ENCODE peak calls at places on chromosomes 11 and 22, in six cellular contexts. Q is H1, U is NB4, K is prostate gland, Z is upper lobe of left lung, R is lower leg skin. X is an unnamed sample.

GRCh38 chr11:44326615-44327475 is 16.9 kb upstream of the ALX4 start:
- DNase-seq in Q (no peak), U (no peak), K (no peak), Z (peak), R (no peak), X (no peak)

GRCh38 chr11:18731949-18732821 is 6.2 kb upstream of the IGSF22 start:
- DNase-seq in Q (no peak), U (peak), K (peak), Z (no peak), R (peak), X (peak)

GRCh38 chr11:64299847-64300648 is at the start of gene CATSPERZ:
- DNase-seq in Q (no peak), U (no peak), K (no peak), Z (no peak), R (no peak), X (no peak)

GRCh38 chr22:50719814-50720300 is 18.1 kb upstream of the ACR start:
- DNase-seq in Q (no peak), U (no peak), K (no peak), Z (peak), R (no peak), X (no peak)

GRCh38 chr11:56491270-56491669 is at the start of gene OR5M8:
- DNase-seq in Q (no peak), U (no peak), K (no peak), Z (no peak), R (no peak), X (no peak)

GRCh38 chr11:62540804-62541671 is 5.6 kb downstream of the AHNAK start:
- DNase-seq in Q (no peak), U (peak), K (no peak), Z (no peak), R (no peak), X (no peak)

GRCh38 chr11:19892387-19892786 is 179.8 kb downstream of the NAV2 start:
- DNase-seq in Q (no peak), U (no peak), K (no peak), Z (peak), R (no peak), X (no peak)

GRCh38 chr11:95522871-95523270 is 266.7 kb downstream of the FAM76B start:
- DNase-seq in Q (no peak), U (no peak), K (peak), Z (no peak), R (no peak), X (no peak)

GRCh38 chr11:72111803-72112540 is 523 bp downstream of the ANAPC15 start:
- DNase-seq in Q (peak), U (peak), K (peak), Z (no peak), R (peak), X (peak)

GRCh38 chr11:89477175-89477574 is 14.0 kb downstream of the NOX4 start:
- DNase-seq in Q (no peak), U (no peak), K (no peak), Z (no peak), R (no peak), X (no peak)

GRCh38 chr11:21572210-21572609 is 620.7 kb upstream of the ANO5 start:
- DNase-seq in Q (no peak), U (no peak), K (no peak), Z (no peak), R (no peak), X (no peak)

GRCh38 chr22:35053060-35053835 is 12.7 kb upstream of the ISX start:
- DNase-seq in Q (no peak), U (no peak), K (no peak), Z (no peak), R (no peak), X (no peak)

GRCh38 chr11:90705661-90706060 is 482.8 kb upstream of the CHORDC1 start:
- DNase-seq in Q (no peak), U (no peak), K (no peak), Z (no peak), R (no peak), X (no peak)

GRCh38 chr11:723120-723883 is 17.3 kb downstream of the EPS8L2 start:
- DNase-seq in Q (no peak), U (peak), K (no peak), Z (no peak), R (no peak), X (no peak)

GRCh38 chr11:57324154-57324885 is 432 bp downstream of the TNKS1BP1 start:
- DNase-seq in Q (no peak), U (peak), K (peak), Z (peak), R (peak), X (peak)

GRCh38 chr22:23237201-23237798 is 57.0 kb downstream of the BCR start:
- DNase-seq in Q (no peak), U (no peak), K (no peak), Z (no peak), R (no peak), X (no peak)

GRCh38 chr11:66419825-66420224 is 1.0 kb upstream of the NPAS4 start:
- DNase-seq in Q (no peak), U (no peak), K (no peak), Z (peak), R (no peak), X (no peak)

GRCh38 chr11:6670202-6670830 is 12.8 kb downstream of the MRPL17 start:
- DNase-seq in Q (no peak), U (no peak), K (no peak), Z (no peak), R (no peak), X (no peak)

GRCh38 chr11:6666302-6667183 is 10.9 kb upstream of the DCHS1 start:
- DNase-seq in Q (no peak), U (no peak), K (no peak), Z (no peak), R (no peak), X (no peak)

GRCh38 chr11:6672006-6672405 is 11.1 kb downstream of the MRPL17 start:
- DNase-seq in Q (no peak), U (no peak), K (no peak), Z (no peak), R (no peak), X (no peak)

GRCh38 chr11:6663794-6664478 is 8.3 kb upstream of the DCHS1 start:
- DNase-seq in Q (no peak), U (no peak), K (no peak), Z (no peak), R (no peak), X (no peak)

DNA sequence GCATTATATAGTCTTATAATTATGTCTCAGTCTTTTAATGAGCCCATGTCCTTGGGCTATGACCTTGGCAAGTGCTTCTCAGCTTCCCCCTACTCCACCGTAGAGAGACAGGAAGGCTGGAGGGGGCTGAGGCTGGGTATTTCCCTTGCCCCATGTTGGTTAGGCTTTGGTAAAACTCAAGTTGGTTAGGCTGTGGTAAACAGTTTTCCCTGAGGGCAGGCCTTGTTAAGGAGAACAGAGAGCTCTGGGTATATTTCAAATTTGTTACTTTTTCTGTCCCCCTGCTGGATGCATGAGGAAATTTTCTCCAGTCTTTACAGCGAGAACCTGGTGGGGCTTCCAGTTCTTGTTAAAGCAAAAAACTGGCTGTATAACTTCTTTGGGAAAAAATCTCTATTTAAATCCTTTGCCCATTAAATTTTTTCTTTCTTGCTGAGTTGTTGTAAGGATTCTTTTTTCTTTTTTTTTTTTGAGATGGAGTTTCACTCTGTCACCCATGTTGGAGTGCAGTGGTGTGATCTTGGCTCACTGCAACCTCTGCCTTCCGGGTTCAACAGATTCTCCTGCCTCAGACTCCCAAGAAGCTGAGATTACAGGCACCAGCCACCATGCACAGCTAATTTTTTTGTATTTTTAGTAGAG is 12.2 kb upstream of the DCHS1 start:
- DNase-seq in Q (no peak), U (peak), K (no peak), Z (no peak), R (no peak), X (no peak)
- TF ChIP-seq POLR2A in Q (no peak), U (no peak), K (no peak), Z (no peak), R (no peak), X (no peak)

DNA sequence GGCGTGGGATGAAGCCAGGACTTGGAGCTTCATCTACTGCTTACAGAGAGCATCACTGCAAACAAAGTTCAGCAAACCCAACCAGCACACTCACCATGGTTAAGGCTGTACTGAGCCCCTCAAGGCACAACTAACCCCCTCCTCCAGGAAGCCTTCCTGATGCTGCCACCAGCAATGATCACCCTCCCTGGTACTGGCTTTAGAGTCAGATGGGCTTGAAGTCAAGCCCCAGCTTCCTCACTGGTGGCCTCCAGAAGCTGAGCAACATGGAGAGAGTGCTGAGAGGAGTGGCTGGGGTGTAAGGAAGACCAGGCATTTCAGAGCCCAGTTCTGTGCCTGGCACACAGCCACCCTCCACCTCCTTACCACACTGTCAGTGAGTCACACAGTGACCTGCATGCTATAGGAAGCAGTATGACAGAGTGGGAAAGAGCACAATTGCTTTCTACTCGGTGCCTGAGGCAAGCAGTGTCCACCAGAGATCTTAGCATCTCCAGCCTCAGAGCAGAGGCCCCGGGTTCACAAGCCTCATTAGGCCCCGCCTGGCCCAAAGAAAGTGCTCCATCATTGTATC is 24.7 kb upstream of the BAIAP2L2 start:
- DNase-seq in Q (no peak), U (peak), K (no peak), Z (no peak), R (peak), X (no peak)
- TF ChIP-seq POLR2A in Q (no peak), U (no peak), K (peak), Z (no peak), R (no peak), X (no peak)

DNA sequence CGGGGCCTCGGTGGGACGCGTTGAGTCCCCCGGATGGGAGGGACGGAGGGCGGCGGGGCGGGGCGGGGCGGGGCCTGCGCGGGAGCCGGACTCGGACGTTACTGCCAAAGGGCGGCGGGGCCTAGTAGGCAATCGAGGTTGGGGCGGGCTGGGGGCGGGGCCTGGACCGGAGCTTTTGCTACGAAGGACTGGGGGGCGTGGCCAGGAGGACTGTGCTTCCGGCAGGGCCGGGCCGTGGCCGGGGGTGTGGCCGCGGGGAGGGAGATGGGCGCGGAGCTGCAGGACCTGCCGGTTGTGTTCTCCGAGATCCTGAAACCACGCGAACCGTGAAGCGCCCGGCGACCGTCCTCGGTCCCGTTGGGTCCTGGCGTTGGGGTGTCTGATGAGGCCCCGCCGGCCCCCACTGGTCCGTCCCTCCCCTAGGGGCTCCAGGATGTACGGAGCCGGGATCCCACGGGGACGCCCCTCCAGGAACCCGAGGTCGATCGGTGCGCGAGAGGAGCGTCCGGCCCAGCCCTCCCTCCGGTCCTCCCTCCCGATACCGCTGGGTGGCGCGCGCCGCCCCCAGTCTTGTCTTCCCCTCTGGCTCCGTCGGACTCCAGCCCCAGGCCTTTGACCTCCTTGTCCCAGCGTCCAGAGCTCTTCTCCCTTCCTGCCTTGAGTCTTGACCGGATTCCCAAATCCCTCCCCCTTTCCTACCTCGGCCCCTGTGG is 649 bp upstream of the NUDT8 start:
- DNase-seq in Q (peak), U (peak), K (peak), Z (peak), R (peak), X (peak)
- TF ChIP-seq POLR2A in Q (peak), U (peak), K (peak), Z (peak), R (no peak), X (no peak)

GRCh38 chr11:60913793-60914619 is at the start of gene TMEM109:
- DNase-seq in Q (peak), U (peak), K (peak), Z (peak), R (peak), X (peak)
- TF ChIP-seq POLR2A in Q (peak), U (peak), K (peak), Z (peak), R (no peak), X (peak)

DNA sequence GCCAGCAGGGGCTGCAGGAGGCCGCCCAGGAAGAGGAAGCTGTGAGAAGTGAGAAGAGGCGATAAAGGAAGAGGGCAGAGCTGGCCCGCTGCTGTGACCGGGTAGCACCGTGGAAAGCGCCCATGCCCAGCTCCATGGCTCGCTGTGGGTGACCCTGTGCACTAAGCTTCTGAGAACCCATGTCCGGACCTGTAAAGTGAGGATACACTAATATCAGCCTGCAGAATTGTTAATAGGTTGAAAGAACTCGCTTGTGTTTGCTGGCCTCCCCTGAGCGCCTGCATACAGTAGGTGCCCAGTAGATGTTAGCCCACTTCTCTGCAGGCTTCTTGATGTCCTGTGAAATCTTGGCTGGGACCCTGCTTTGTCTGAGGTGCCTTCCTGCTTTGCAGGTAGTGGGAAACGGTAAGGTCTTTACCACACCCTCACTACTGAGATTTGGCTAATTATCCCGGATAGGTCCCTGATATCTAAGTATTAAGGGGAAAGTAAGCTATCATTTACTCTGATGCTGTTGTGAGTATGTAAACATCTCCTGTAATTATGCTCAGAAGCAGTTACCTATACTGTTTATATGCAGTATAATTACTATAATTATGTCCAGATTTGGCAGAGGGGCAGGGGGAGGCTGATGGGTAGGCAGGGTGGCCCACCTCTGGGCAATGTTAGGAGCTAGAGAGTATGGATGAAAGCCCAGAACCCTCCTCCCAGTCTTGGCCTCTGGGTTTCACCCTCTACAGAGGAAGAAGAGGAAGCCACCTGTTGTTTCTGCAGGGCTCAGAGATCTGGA is 1.2 kb upstream of the ARRB1 start:
- DNase-seq in Q (no peak), U (no peak), K (no peak), Z (no peak), R (no peak), X (no peak)
- TF ChIP-seq POLR2A in Q (no peak), U (no peak), K (no peak), Z (no peak), R (no peak), X (no peak)

GRCh38 chr11:69156673-69157155 is 979 bp downstream of the SMIM38 start:
- DNase-seq in Q (no peak), U (no peak), K (no peak), Z (peak), R (no peak), X (no peak)

GRCh38 chr11:69156218-69156639 is 494 bp downstream of the SMIM38 start:
- DNase-seq in Q (no peak), U (no peak), K (no peak), Z (no peak), R (no peak), X (no peak)

GRCh38 chr11:69154938-69155301 is 815 bp upstream of the SMIM38 start:
- DNase-seq in Q (no peak), U (no peak), K (no peak), Z (peak), R (no peak), X (no peak)

GRCh38 chr11:69154211-69154913 is 1.4 kb upstream of the SMIM38 start:
- DNase-seq in Q (no peak), U (no peak), K (no peak), Z (peak), R (no peak), X (no peak)

GRCh38 chr11:69155302-69156198 is at the start of gene SMIM38:
- DNase-seq in Q (no peak), U (no peak), K (no peak), Z (peak), R (no peak), X (no peak)
- TF ChIP-seq POLR2A in Q (no peak), U (no peak), K (no peak), Z (no peak), R (no peak), X (no peak)

DNA sequence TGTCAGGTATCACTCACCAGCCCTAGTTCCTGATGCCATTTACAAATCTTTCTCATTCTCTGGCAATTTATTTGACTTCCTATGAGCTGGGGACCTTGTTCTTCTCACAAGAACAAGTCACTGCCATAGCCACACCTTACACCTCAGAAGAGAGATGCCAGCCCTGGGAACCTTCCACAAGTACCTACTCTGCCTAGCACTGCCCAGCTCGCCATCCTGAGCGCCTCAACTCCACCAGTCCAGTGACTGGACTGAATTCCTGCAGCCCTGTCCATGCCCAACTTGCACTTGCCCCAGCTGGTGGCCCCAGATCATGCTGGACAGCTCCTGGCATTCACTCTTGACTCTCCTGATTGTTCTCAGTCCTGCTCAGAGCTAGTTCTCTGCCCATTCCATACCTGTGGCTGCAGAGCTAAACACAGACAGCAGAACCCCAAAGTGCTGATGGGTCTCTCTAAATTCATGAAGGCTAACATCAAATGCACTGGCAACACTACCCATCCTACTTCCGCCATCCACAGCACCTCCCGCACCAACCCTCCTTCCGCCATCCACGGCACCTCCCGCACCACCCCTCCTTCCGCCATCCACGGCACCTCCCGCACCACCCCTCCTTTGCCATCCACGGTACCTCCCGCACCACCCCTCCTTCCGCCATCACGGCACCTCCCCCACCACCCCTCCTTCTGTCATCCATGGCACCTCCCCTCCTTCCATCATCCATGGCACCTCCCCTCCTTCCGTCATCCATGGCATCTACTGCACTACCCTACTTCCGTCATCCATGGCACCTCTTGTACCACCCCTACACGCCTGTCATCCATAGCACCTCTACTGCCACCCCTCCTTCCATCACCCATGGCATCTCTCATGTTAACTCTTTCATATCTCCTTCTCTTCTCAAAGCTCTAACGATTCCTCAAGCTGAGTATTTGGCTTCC is 23.6 kb upstream of the SLC25A1 start:
- DNase-seq in Q (no peak), U (peak), K (no peak), Z (no peak), R (no peak), X (no peak)
- TF ChIP-seq POLR2A in Q (no peak), U (no peak), K (no peak), Z (no peak), R (no peak), X (no peak)

X was measured in GM12891.